ENCODE peak calls at places on chromosomes 6 and 20, in four cellular contexts. One of them, this sample, is unnamed.

GRCh38 chr6:127486934-127487333 is 27.7 kb upstream of the KIAA0408 start:
- DNase-seq in NT2/D1: no peak
- DNase-seq in G401: no peak
- DNase-seq in EL: no peak
- DNase-seq in this sample: no peak

GRCh38 chr6:797479-798077 is 104.6 kb upstream of the EXOC2 start:
- DNase-seq in NT2/D1: peak
- DNase-seq in G401: peak
- DNase-seq in EL: peak
- DNase-seq in this sample: peak

GRCh38 chr6:126056355-126057004 is 70.1 kb downstream of the TRMT11 start:
- DNase-seq in NT2/D1: no peak
- DNase-seq in G401: no peak
- DNase-seq in EL: no peak
- DNase-seq in this sample: no peak

GRCh38 chr20:62611794-62612193 is 30.5 kb upstream of the SLCO4A1 start:
- DNase-seq in NT2/D1: no peak
- DNase-seq in G401: no peak
- DNase-seq in EL: no peak
- DNase-seq in this sample: no peak

GRCh38 chr20:13613917-13614316 is 24.8 kb downstream of the TASP1 start:
- DNase-seq in NT2/D1: no peak
- DNase-seq in G401: no peak
- DNase-seq in EL: no peak
- DNase-seq in this sample: no peak

GRCh38 chr6:74939309-74939708 is 266.5 kb downstream of the COL12A1 start:
- DNase-seq in NT2/D1: no peak
- DNase-seq in G401: no peak
- DNase-seq in EL: no peak
- DNase-seq in this sample: no peak

GRCh38 chr6:120211955-120212792 is 862.6 kb upstream of the MAN1A1 start:
- DNase-seq in NT2/D1: no peak
- DNase-seq in G401: no peak
- DNase-seq in EL: peak
- DNase-seq in this sample: no peak

GRCh38 chr6:139531148-139531547 is 156.7 kb upstream of the CITED2 start:
- DNase-seq in NT2/D1: no peak
- DNase-seq in G401: no peak
- DNase-seq in EL: no peak
- DNase-seq in this sample: no peak

GRCh38 chr6:16441262-16441661 is 202.9 kb downstream of the GMPR start:
- DNase-seq in NT2/D1: no peak
- DNase-seq in G401: no peak
- DNase-seq in EL: no peak
- DNase-seq in this sample: no peak

GRCh38 chr6:7587631-7588100 is 2.3 kb upstream of the SNRNP48 start:
- DNase-seq in NT2/D1: no peak
- DNase-seq in G401: peak
- DNase-seq in EL: peak
- DNase-seq in this sample: no peak

GRCh38 chr6:168040856-168041496 is 38.0 kb downstream of the FRMD1 start:
- DNase-seq in NT2/D1: no peak
- DNase-seq in G401: no peak
- DNase-seq in EL: no peak
- DNase-seq in this sample: no peak

GRCh38 chr6:169975701-169976100 is 224.3 kb downstream of the ERMARD start:
- DNase-seq in NT2/D1: no peak
- DNase-seq in G401: no peak
- DNase-seq in EL: no peak
- DNase-seq in this sample: no peak

GRCh38 chr6:32081168-32081624 is 27.9 kb downstream of the TNXB start:
- DNase-seq in NT2/D1: no peak
- DNase-seq in G401: peak
- DNase-seq in EL: peak
- DNase-seq in this sample: no peak

GRCh38 chr20:62133864-62134263 is 9.3 kb downstream of the PSMA7 start:
- DNase-seq in NT2/D1: no peak
- DNase-seq in G401: no peak
- DNase-seq in EL: no peak
- DNase-seq in this sample: no peak

GRCh38 chr6:27541212-27541931 is 68.5 kb upstream of the ZNF184 start:
- DNase-seq in NT2/D1: no peak
- DNase-seq in G401: peak
- DNase-seq in EL: peak
- DNase-seq in this sample: no peak

GRCh38 chr6:53831081-53831839 is 36.5 kb downstream of the LRRC1 start:
- DNase-seq in NT2/D1: no peak
- DNase-seq in G401: no peak
- DNase-seq in EL: no peak
- DNase-seq in this sample: no peak

GRCh38 chr20:58349586-58349985 is 39.4 kb upstream of the VAPB start:
- DNase-seq in NT2/D1: no peak
- DNase-seq in G401: no peak
- DNase-seq in EL: peak
- DNase-seq in this sample: no peak

GRCh38 chr6:84197708-84198107 is 29.7 kb downstream of the CEP162 start:
- DNase-seq in NT2/D1: no peak
- DNase-seq in G401: peak
- DNase-seq in EL: no peak
- DNase-seq in this sample: no peak

GRCh38 chr20:17651761-17652388 is 30.2 kb downstream of the RRBP1 start:
- DNase-seq in NT2/D1: no peak
- DNase-seq in G401: peak
- DNase-seq in EL: no peak
- DNase-seq in this sample: no peak

GRCh38 chr20:62956387-62957135 is 4.1 kb downstream of the SLC17A9 start:
- DNase-seq in NT2/D1: no peak
- DNase-seq in G401: peak
- DNase-seq in EL: no peak
- DNase-seq in this sample: no peak

GRCh38 chr20:34859367-34859766 is 13.3 kb downstream of the GGT7 start:
- DNase-seq in NT2/D1: no peak
- DNase-seq in G401: no peak
- DNase-seq in EL: no peak
- DNase-seq in this sample: no peak

GRCh38 chr6:136235233-136235564 is 14.9 kb downstream of the MTFR2 start:
- DNase-seq in NT2/D1: no peak
- DNase-seq in G401: no peak
- DNase-seq in EL: no peak
- DNase-seq in this sample: no peak

GRCh38 chr6:163170294-163170883 is 244.1 kb upstream of the QKI start:
- DNase-seq in NT2/D1: peak
- DNase-seq in G401: no peak
- DNase-seq in EL: peak
- DNase-seq in this sample: no peak

GRCh38 chr6:139164001-139164400 is 29.1 kb downstream of the HECA start:
- DNase-seq in NT2/D1: no peak
- DNase-seq in G401: no peak
- DNase-seq in EL: no peak
- DNase-seq in this sample: no peak

GRCh38 chr20:48725589-48725991 is 102.2 kb downstream of the PREX1 start:
- DNase-seq in NT2/D1: no peak
- DNase-seq in G401: no peak
- DNase-seq in EL: peak
- DNase-seq in this sample: no peak

GRCh38 chr6:36249010-36249409 is 20.9 kb upstream of the PNPLA1 start:
- DNase-seq in NT2/D1: no peak
- DNase-seq in G401: no peak
- DNase-seq in EL: peak
- DNase-seq in this sample: no peak

GRCh38 chr6:53119772-53120409 is 28.8 kb downstream of the GCM1 start:
- DNase-seq in NT2/D1: peak
- DNase-seq in G401: no peak
- DNase-seq in EL: peak
- DNase-seq in this sample: no peak

GRCh38 chr20:9053108-9053507 is 15.8 kb upstream of the PLCB4 start:
- DNase-seq in NT2/D1: no peak
- DNase-seq in G401: no peak
- DNase-seq in EL: peak
- DNase-seq in this sample: no peak

GRCh38 chr20:24303393-24303792 is 166.0 kb upstream of the SYNDIG1 start:
- DNase-seq in NT2/D1: no peak
- DNase-seq in G401: peak
- DNase-seq in EL: no peak
- DNase-seq in this sample: no peak

GRCh38 chr6:52662031-52662430 is 8.9 kb upstream of the TMEM14A start:
- DNase-seq in NT2/D1: no peak
- DNase-seq in G401: no peak
- DNase-seq in EL: no peak
- DNase-seq in this sample: no peak

GRCh38 chr6:43669050-43669921 is 18.3 kb downstream of the MRPS18A start:
- DNase-seq in NT2/D1: no peak
- DNase-seq in G401: peak
- DNase-seq in EL: peak
- DNase-seq in this sample: no peak

GRCh38 chr20:45450097-45450818 is 19.3 kb upstream of the WFDC2 start:
- DNase-seq in NT2/D1: no peak
- DNase-seq in G401: peak
- DNase-seq in EL: peak
- DNase-seq in this sample: peak

GRCh38 chr6:4668271-4669179 is 107.7 kb upstream of the CDYL start:
- DNase-seq in NT2/D1: no peak
- DNase-seq in G401: no peak
- DNase-seq in EL: peak
- DNase-seq in this sample: no peak

GRCh38 chr6:27889628-27890315 is 22.4 kb downstream of the OR2B2 start:
- DNase-seq in NT2/D1: no peak
- DNase-seq in G401: peak
- DNase-seq in EL: no peak
- DNase-seq in this sample: no peak

GRCh38 chr6:131378874-131379273 is 194.2 kb upstream of the ARG1 start:
- DNase-seq in NT2/D1: no peak
- DNase-seq in G401: no peak
- DNase-seq in EL: no peak
- DNase-seq in this sample: no peak